ENCODE peak calls at places on chromosomes 4 and X, in five cellular contexts. One of them, this sample, is unnamed.

GRCh38 chr4:26723216-26723615 is 137.4 kb upstream of the STIM2 start:
- DNase-seq in mesenchymal stem cell: no peak
- DNase-seq in neuronal stem cell: no peak
- DNase-seq in trophoblast cell: no peak
- DNase-seq in H1: no peak
- DNase-seq in this sample: no peak

GRCh38 chrX:54799046-54799445 is 991 bp upstream of the ITIH6 start:
- DNase-seq in mesenchymal stem cell: no peak
- DNase-seq in neuronal stem cell: no peak
- DNase-seq in trophoblast cell: no peak
- DNase-seq in H1: no peak
- DNase-seq in this sample: no peak

GRCh38 chrX:3176439-3176820 is 135.2 kb downstream of the ARSF start:
- DNase-seq in mesenchymal stem cell: peak
- DNase-seq in neuronal stem cell: no peak
- DNase-seq in trophoblast cell: peak
- DNase-seq in H1: no peak
- DNase-seq in this sample: no peak

GRCh38 chrX:65607070-65607742 is 60.2 kb upstream of the MSN start:
- DNase-seq in mesenchymal stem cell: peak
- DNase-seq in neuronal stem cell: no peak
- DNase-seq in trophoblast cell: no peak
- DNase-seq in H1: no peak
- DNase-seq in this sample: no peak

GRCh38 chrX:69229436-69229835 is 64.2 kb upstream of the PJA1 start:
- DNase-seq in mesenchymal stem cell: peak
- DNase-seq in neuronal stem cell: no peak
- DNase-seq in trophoblast cell: peak
- DNase-seq in H1: no peak
- DNase-seq in this sample: no peak

GRCh38 chr4:151581575-151581974 is 172.6 kb downstream of the FHIP1A start:
- DNase-seq in mesenchymal stem cell: no peak
- DNase-seq in neuronal stem cell: no peak
- DNase-seq in trophoblast cell: no peak
- DNase-seq in H1: no peak
- DNase-seq in this sample: no peak

GRCh38 chr4:10117424-10118354 is 1.1 kb upstream of the WDR1 start:
- DNase-seq in mesenchymal stem cell: peak
- DNase-seq in neuronal stem cell: no peak
- DNase-seq in trophoblast cell: peak
- DNase-seq in H1: peak
- DNase-seq in this sample: no peak

GRCh38 chrX:119252716-119253115 is 16.6 kb downstream of the PGRMC1 start:
- DNase-seq in mesenchymal stem cell: no peak
- DNase-seq in neuronal stem cell: no peak
- DNase-seq in trophoblast cell: no peak
- DNase-seq in H1: no peak
- DNase-seq in this sample: no peak

GRCh38 chr4:44256414-44256813 is 192.2 kb downstream of the KCTD8 start:
- DNase-seq in mesenchymal stem cell: no peak
- DNase-seq in neuronal stem cell: peak
- DNase-seq in trophoblast cell: no peak
- DNase-seq in H1: no peak
- DNase-seq in this sample: peak

GRCh38 chr4:27692098-27692679 is 831.5 kb downstream of the STIM2 start:
- DNase-seq in mesenchymal stem cell: peak
- DNase-seq in neuronal stem cell: no peak
- DNase-seq in trophoblast cell: peak
- DNase-seq in H1: no peak
- DNase-seq in this sample: peak

GRCh38 chr4:152118819-152119553 is 358.2 kb upstream of the GATB start:
- DNase-seq in mesenchymal stem cell: no peak
- DNase-seq in neuronal stem cell: no peak
- DNase-seq in trophoblast cell: no peak
- DNase-seq in H1: no peak
- DNase-seq in this sample: no peak

GRCh38 chr4:115906428-115906827 is 793.0 kb upstream of the NDST4 start:
- DNase-seq in mesenchymal stem cell: no peak
- DNase-seq in neuronal stem cell: no peak
- DNase-seq in trophoblast cell: no peak
- DNase-seq in H1: no peak
- DNase-seq in this sample: no peak

GRCh38 chr4:122894802-122895201 is 27.6 kb downstream of the NUDT6 start:
- DNase-seq in mesenchymal stem cell: no peak
- DNase-seq in neuronal stem cell: no peak
- DNase-seq in trophoblast cell: no peak
- DNase-seq in H1: no peak
- DNase-seq in this sample: no peak

GRCh38 chrX:9846631-9847030 is 60.4 kb downstream of the SHROOM2 start:
- DNase-seq in mesenchymal stem cell: no peak
- DNase-seq in neuronal stem cell: no peak
- DNase-seq in trophoblast cell: peak
- DNase-seq in H1: no peak
- DNase-seq in this sample: no peak

DNA sequence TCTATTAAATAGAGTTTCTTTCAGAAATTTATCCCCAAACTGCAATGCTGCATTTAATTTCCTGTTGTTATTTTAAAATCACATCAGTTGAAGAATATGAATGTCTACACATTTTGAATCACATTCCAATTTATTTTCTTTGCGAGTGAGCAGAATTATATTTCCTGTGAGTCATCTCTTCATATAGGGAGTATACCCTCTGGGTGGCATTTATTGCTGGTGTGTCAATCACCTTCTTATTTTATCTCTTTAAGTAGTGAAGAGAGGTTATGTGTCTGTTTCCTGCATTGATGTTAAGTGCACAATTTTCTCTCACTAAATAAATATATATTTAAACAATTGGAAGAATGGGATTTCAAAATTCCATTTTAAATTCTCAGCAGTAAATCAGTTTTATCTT is 511.0 kb upstream of the ATOH1 start:
- DNase-seq in mesenchymal stem cell: no peak
- DNase-seq in neuronal stem cell: no peak
- DNase-seq in trophoblast cell: no peak
- DNase-seq in H1: no peak
- DNase-seq in this sample: no peak
- H2BK12ac ChIP-seq in mesenchymal stem cell: no peak
- H2BK12ac ChIP-seq in neuronal stem cell: no peak
- H2BK12ac ChIP-seq in trophoblast cell: no peak
- H2BK12ac ChIP-seq in H1: no peak
- H2BK12ac ChIP-seq in this sample: no peak

GRCh38 chr4:15002659-15003440 is 569 bp downstream of the CPEB2 start:
- DNase-seq in mesenchymal stem cell: peak
- DNase-seq in neuronal stem cell: peak
- DNase-seq in trophoblast cell: peak
- DNase-seq in H1: peak
- DNase-seq in this sample: peak

GRCh38 chr4:15003441-15003890 is 1.2 kb downstream of the CPEB2 start:
- DNase-seq in mesenchymal stem cell: peak
- DNase-seq in neuronal stem cell: peak
- DNase-seq in trophoblast cell: no peak
- DNase-seq in H1: peak
- DNase-seq in this sample: peak

GRCh38 chr4:15003891-15004700 is 1.8 kb downstream of the CPEB2 start:
- DNase-seq in mesenchymal stem cell: peak
- DNase-seq in neuronal stem cell: peak
- DNase-seq in trophoblast cell: peak
- DNase-seq in H1: peak
- DNase-seq in this sample: peak

GRCh38 chr4:15001825-15002658 is at the start of gene CPEB2:
- DNase-seq in mesenchymal stem cell: peak
- DNase-seq in neuronal stem cell: peak
- DNase-seq in trophoblast cell: peak
- DNase-seq in H1: peak
- DNase-seq in this sample: peak

GRCh38 chr4:15001248-15001824 is 945 bp upstream of the CPEB2 start:
- DNase-seq in mesenchymal stem cell: peak
- DNase-seq in neuronal stem cell: peak
- DNase-seq in trophoblast cell: peak
- DNase-seq in H1: peak
- DNase-seq in this sample: no peak
- H2BK12ac ChIP-seq in mesenchymal stem cell: peak
- H2BK12ac ChIP-seq in neuronal stem cell: no peak
- H2BK12ac ChIP-seq in trophoblast cell: no peak
- H2BK12ac ChIP-seq in H1: no peak
- H2BK12ac ChIP-seq in this sample: no peak

GRCh38 chr4:15953625-15954024 is 9.3 kb downstream of the FGFBP2 start:
- DNase-seq in mesenchymal stem cell: no peak
- DNase-seq in neuronal stem cell: no peak
- DNase-seq in trophoblast cell: peak
- DNase-seq in H1: no peak
- DNase-seq in this sample: no peak

GRCh38 chr4:15958562-15958961 is 4.4 kb downstream of the FGFBP2 start:
- DNase-seq in mesenchymal stem cell: no peak
- DNase-seq in neuronal stem cell: no peak
- DNase-seq in trophoblast cell: no peak
- DNase-seq in H1: no peak
- DNase-seq in this sample: no peak

GRCh38 chr4:15955670-15956069 is 7.3 kb downstream of the FGFBP2 start:
- DNase-seq in mesenchymal stem cell: peak
- DNase-seq in neuronal stem cell: no peak
- DNase-seq in trophoblast cell: peak
- DNase-seq in H1: no peak
- DNase-seq in this sample: no peak

GRCh38 chr4:15951781-15952180 is 11.2 kb downstream of the FGFBP2 start:
- DNase-seq in mesenchymal stem cell: no peak
- DNase-seq in neuronal stem cell: no peak
- DNase-seq in trophoblast cell: no peak
- DNase-seq in H1: no peak
- DNase-seq in this sample: no peak

DNA sequence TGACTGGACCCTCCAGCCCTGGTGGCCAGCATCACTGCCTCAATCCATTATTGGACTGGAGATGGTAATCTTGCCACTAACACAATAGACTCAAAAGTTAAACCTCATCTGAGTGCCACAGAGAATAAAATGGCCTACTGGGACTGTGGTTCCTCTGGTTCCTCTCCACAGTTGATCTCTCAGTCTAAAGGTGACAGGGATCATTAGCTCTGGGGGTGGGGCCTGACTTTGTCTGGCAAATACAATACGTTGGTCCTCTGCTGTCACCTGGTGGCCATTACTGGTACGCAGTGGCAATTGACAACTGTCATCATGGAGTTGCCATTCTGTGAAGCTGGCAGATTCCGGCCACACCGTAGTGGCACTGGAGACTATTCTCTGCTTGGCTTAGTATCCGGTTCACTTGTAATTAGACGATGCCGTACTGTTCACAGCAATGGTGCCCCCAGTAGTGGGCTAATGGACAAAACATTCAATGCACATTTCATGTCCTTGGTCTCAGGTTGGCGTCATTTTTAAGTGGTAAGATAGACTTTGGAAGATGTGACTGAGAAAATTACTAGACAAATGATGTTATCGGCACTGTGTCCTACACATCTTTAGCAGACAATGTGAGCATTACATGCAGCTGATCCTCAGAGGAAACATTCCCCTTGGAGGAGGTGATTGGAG is 6.7 kb downstream of the FGFBP2 start:
- DNase-seq in mesenchymal stem cell: peak
- DNase-seq in neuronal stem cell: peak
- DNase-seq in trophoblast cell: peak
- DNase-seq in H1: peak
- DNase-seq in this sample: peak
- H2BK12ac ChIP-seq in mesenchymal stem cell: no peak
- H2BK12ac ChIP-seq in neuronal stem cell: no peak
- H2BK12ac ChIP-seq in trophoblast cell: no peak
- H2BK12ac ChIP-seq in H1: no peak
- H2BK12ac ChIP-seq in this sample: no peak

GRCh38 chr4:143626134-143626859 is 74.2 kb downstream of the FREM3 start:
- DNase-seq in mesenchymal stem cell: no peak
- DNase-seq in neuronal stem cell: no peak
- DNase-seq in trophoblast cell: no peak
- DNase-seq in H1: no peak
- DNase-seq in this sample: no peak
- H2BK12ac ChIP-seq in mesenchymal stem cell: no peak
- H2BK12ac ChIP-seq in neuronal stem cell: no peak
- H2BK12ac ChIP-seq in trophoblast cell: no peak
- H2BK12ac ChIP-seq in H1: no peak
- H2BK12ac ChIP-seq in this sample: no peak

DNA sequence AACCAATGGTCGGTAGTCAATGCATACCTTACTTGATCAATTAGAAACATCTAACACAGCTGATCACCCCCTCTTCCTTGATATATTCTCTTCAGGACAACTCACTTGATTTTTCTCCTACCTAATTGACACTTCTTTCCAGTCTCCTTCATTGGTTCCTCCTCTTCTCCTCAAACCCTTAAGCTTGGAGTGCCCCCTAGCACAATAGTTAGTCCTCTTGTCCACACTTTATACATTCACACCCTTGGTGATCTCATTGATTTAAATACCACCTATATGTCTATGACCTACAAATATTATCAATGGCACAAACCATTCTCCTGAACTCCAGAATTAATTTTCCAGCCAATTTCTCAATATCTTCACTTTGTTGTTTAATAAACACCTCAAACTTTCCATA is 724.0 kb downstream of the ADGRL3 start:
- DNase-seq in mesenchymal stem cell: no peak
- DNase-seq in neuronal stem cell: no peak
- DNase-seq in trophoblast cell: no peak
- DNase-seq in H1: no peak
- DNase-seq in this sample: no peak
- H2BK12ac ChIP-seq in mesenchymal stem cell: no peak
- H2BK12ac ChIP-seq in neuronal stem cell: no peak
- H2BK12ac ChIP-seq in trophoblast cell: no peak
- H2BK12ac ChIP-seq in H1: no peak
- H2BK12ac ChIP-seq in this sample: no peak

DNA sequence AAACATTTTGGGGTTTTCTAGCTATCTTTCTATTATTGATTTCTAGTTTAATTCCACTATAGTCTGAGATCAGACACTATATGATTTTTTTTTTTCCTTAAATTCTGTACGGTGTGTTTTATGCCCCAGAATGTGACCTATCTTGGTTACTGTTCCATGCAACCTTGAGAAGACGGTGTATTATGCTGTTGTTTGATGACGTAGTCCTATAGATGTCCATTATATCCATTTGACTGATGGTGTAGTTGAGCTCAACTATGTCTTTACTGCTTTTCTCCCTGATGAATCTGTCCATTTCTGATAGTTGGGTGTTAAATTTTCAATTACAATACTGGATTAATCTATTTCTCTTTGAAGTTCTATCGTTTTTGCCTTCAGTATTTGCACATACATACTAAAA is 212.5 kb downstream of the NDST4 start:
- DNase-seq in mesenchymal stem cell: no peak
- DNase-seq in neuronal stem cell: no peak
- DNase-seq in trophoblast cell: no peak
- DNase-seq in H1: no peak
- DNase-seq in this sample: no peak
- H2BK12ac ChIP-seq in mesenchymal stem cell: no peak
- H2BK12ac ChIP-seq in neuronal stem cell: no peak
- H2BK12ac ChIP-seq in trophoblast cell: no peak
- H2BK12ac ChIP-seq in H1: no peak
- H2BK12ac ChIP-seq in this sample: no peak

DNA sequence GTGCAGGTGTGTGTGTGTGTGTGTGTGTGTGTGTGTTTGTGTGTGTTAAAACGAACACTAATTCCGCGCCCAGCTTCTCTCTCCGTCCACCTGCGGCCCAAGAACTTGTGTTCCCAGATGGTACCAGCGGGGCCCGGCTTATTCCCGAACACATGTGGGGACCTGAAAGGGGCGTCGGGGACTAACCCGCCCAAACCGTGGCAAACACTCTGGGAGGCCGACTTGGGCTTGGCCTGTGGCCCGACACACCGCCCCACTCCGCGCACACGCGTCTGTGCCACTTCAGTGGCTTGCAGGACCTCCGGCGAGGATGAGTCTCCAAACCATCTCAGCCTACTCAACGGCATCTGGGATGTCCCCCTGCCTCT is 870 bp upstream of the HHIP start:
- DNase-seq in mesenchymal stem cell: no peak
- DNase-seq in neuronal stem cell: no peak
- DNase-seq in trophoblast cell: no peak
- DNase-seq in H1: no peak
- DNase-seq in this sample: peak
- H2BK12ac ChIP-seq in mesenchymal stem cell: no peak
- H2BK12ac ChIP-seq in neuronal stem cell: no peak
- H2BK12ac ChIP-seq in trophoblast cell: no peak
- H2BK12ac ChIP-seq in H1: peak
- H2BK12ac ChIP-seq in this sample: no peak